ENCODE peak calls at places on chromosomes 3 and 15, in nine cellular contexts. A is esophagus muscularis mucosa; J is hypothalamus; I is Peyer's patch; X is fibroblast of the aortic adventitia; N is tibial artery; C is HL-60; T is dorsolateral prefrontal cortex; P is activated CD4-positive, alpha-beta T cell treated with anti-CD3 and anti-CD28 coated beads for 24 hours. Y is an unnamed sample.

GRCh38 chr3:44885618-44886017 is 11.2 kb downstream of the TGM4 start:
- DNase-seq in T (no peak), X (peak; percentile 95), I (no peak), C (no peak), J (no peak), A (no peak), P (no peak), N (peak; percentile 75), Y (peak; percentile 92)

GRCh38 chr15:29674661-29675533 is 147.4 kb downstream of the TJP1 start:
- DNase-seq in A (no peak), X (peak; percentile 24), P (no peak), T (no peak), C (no peak), J (no peak), N (no peak), I (peak; percentile 97), Y (peak; percentile 89)

GRCh38 chr15:78387678-78388077 is 47.5 kb downstream of the CRABP1 start:
- DNase-seq in I (no peak), A (no peak), X (no peak), C (no peak), T (no peak), N (no peak), P (no peak), J (no peak), Y (no peak)

GRCh38 chr15:69628256-69629093 is 175.9 kb downstream of the RPLP1 start:
- DNase-seq in T (no peak), X (no peak), I (peak; percentile 67), N (no peak), C (no peak), A (peak; percentile 77), P (no peak), J (no peak), Y (peak; percentile 60)

GRCh38 chr15:71114887-71115566 is at the start of gene THSD4:
- DNase-seq in N (peak; percentile 80), X (peak; percentile 77), A (no peak), I (peak; percentile 86), C (peak; percentile 53), T (peak; percentile 27), J (no peak), P (peak; percentile 62), Y (peak; percentile 88)

GRCh38 chr15:32834156-32834555 is 116.4 kb downstream of the GREM1 start:
- DNase-seq in T (no peak), J (no peak), A (no peak), N (no peak), P (no peak), X (no peak), I (no peak), C (peak; percentile 19), Y (no peak)

GRCh38 chr15:96359772-96360498 is 29.4 kb downstream of the NR2F2 start:
- DNase-seq in X (no peak), T (no peak), I (no peak), C (no peak), A (no peak), P (no peak), N (no peak), J (no peak), Y (no peak)

GRCh38 chr3:141659821-141660597 is 78.1 kb upstream of the RNF7 start:
- DNase-seq in P (no peak), C (no peak), I (peak; percentile 62), N (peak; percentile 84), T (peak; percentile 27), A (no peak), X (peak; percentile 30), J (peak; percentile 45), Y (peak; percentile 85)

GRCh38 chr15:80684697-80685096 is 10.4 kb upstream of the ABHD17C start:
- DNase-seq in T (no peak), A (no peak), J (no peak), X (no peak), C (no peak), N (no peak), I (no peak), P (no peak), Y (no peak)

GRCh38 chr15:58472821-58473581 is 41.2 kb downstream of the LIPC start:
- DNase-seq in N (peak; percentile 16), P (no peak), T (no peak), A (no peak), C (no peak), J (no peak), X (no peak), I (no peak), Y (no peak)

GRCh38 chr3:189966843-189967242 is 153.9 kb downstream of the P3H2 start:
- DNase-seq in T (no peak), P (no peak), I (no peak), A (no peak), J (no peak), X (no peak), N (no peak), C (no peak), Y (no peak)

GRCh38 chr3:43892535-43892934 is 201.8 kb downstream of the ABHD5 start:
- DNase-seq in T (no peak), I (no peak), C (peak; percentile 14), P (no peak), J (no peak), A (no peak), N (no peak), X (no peak), Y (no peak)

GRCh38 chr15:59611277-59612260 is at the start of gene GCNT3:
- DNase-seq in T (no peak), N (no peak), I (no peak), P (no peak), J (no peak), X (peak; percentile 49), A (no peak), C (peak; percentile 30), Y (no peak)

GRCh38 chr15:69802432-69802831 is 295.3 kb downstream of the TLE3 start:
- DNase-seq in T (no peak), P (no peak), X (no peak), N (peak; percentile 46), J (no peak), C (no peak), A (no peak), I (no peak), Y (no peak)

GRCh38 chr3:11195201-11195600 is 40.9 kb downstream of the HRH1 start:
- DNase-seq in A (no peak), J (no peak), I (no peak), X (peak; percentile 42), C (no peak), P (no peak), N (peak; percentile 72), T (no peak), Y (no peak)

GRCh38 chr3:188421836-188422540 is 268.0 kb downstream of the LPP start:
- DNase-seq in A (no peak), T (no peak), C (peak; percentile 78), I (no peak), J (no peak), X (no peak), P (no peak), N (no peak), Y (no peak)

GRCh38 chr15:96473556-96473955 is 143.1 kb downstream of the NR2F2 start:
- DNase-seq in X (no peak), N (no peak), J (no peak), I (no peak), A (no peak), C (no peak), T (no peak), P (no peak), Y (no peak)